ENCODE peak calls at places on chromosomes 13 and 19, in ten cellular contexts. One of them, this sample, is unnamed.

GRCh38 chr19:53328967-53329366 is 4.6 kb upstream of the ZNF845 start:
- DNase-seq in amygdala: no peak
- DNase-seq in NCI-H1092 treated with DMSO at 0.1 percent for 48 hours: no peak
- DNase-seq in keratinocyte: no peak
- DNase-seq in occipital lobe: no peak
- DNase-seq in lower lobe of right lung: peak; percentile 59
- DNase-seq in B cell: no peak
- DNase-seq in stimulated activated CD8-positive, alpha-beta memory T cell treated with anti-CD3 and anti-CD28 coated beads, Interleukin-12 subunit alpha, Interleukin-12 subunit beta, amount 100 ng/mL, for 4 hours: no peak
- DNase-seq in sigmoid colon: peak; percentile 74
- DNase-seq in AG08395: peak; percentile 14
- DNase-seq in this sample: no peak

GRCh38 chr19:47509973-47510372 is 4.9 kb downstream of the NAPA start:
- DNase-seq in sigmoid colon: peak; percentile 84
- DNase-seq in NCI-H1092 treated with DMSO at 0.1 percent for 48 hours: no peak
- DNase-seq in occipital lobe: peak; percentile 65
- DNase-seq in B cell: no peak
- DNase-seq in keratinocyte: no peak
- DNase-seq in AG08395: no peak
- DNase-seq in amygdala: no peak
- DNase-seq in lower lobe of right lung: no peak
- DNase-seq in stimulated activated CD8-positive, alpha-beta memory T cell treated with anti-CD3 and anti-CD28 coated beads, Interleukin-12 subunit alpha, Interleukin-12 subunit beta, amount 100 ng/mL, for 4 hours: no peak
- DNase-seq in this sample: no peak

GRCh38 chr19:43928820-43929219 is 6.3 kb downstream of the ZNF45 start:
- DNase-seq in stimulated activated CD8-positive, alpha-beta memory T cell treated with anti-CD3 and anti-CD28 coated beads, Interleukin-12 subunit alpha, Interleukin-12 subunit beta, amount 100 ng/mL, for 4 hours: no peak
- DNase-seq in AG08395: no peak
- DNase-seq in keratinocyte: no peak
- DNase-seq in amygdala: no peak
- DNase-seq in sigmoid colon: no peak
- DNase-seq in NCI-H1092 treated with DMSO at 0.1 percent for 48 hours: no peak
- DNase-seq in B cell: no peak
- DNase-seq in lower lobe of right lung: no peak
- DNase-seq in occipital lobe: no peak
- DNase-seq in this sample: no peak

GRCh38 chr13:99974296-99974938 is 2.9 kb upstream of the ZIC5 start:
- DNase-seq in B cell: no peak
- DNase-seq in occipital lobe: no peak
- DNase-seq in keratinocyte: no peak
- DNase-seq in AG08395: no peak
- DNase-seq in NCI-H1092 treated with DMSO at 0.1 percent for 48 hours: no peak
- DNase-seq in stimulated activated CD8-positive, alpha-beta memory T cell treated with anti-CD3 and anti-CD28 coated beads, Interleukin-12 subunit alpha, Interleukin-12 subunit beta, amount 100 ng/mL, for 4 hours: no peak
- DNase-seq in amygdala: no peak
- DNase-seq in sigmoid colon: no peak
- DNase-seq in lower lobe of right lung: no peak
- DNase-seq in this sample: no peak

GRCh38 chr19:13015361-13016231 is 20.3 kb downstream of the NFIX start:
- DNase-seq in B cell: no peak
- DNase-seq in sigmoid colon: no peak
- DNase-seq in stimulated activated CD8-positive, alpha-beta memory T cell treated with anti-CD3 and anti-CD28 coated beads, Interleukin-12 subunit alpha, Interleukin-12 subunit beta, amount 100 ng/mL, for 4 hours: no peak
- DNase-seq in NCI-H1092 treated with DMSO at 0.1 percent for 48 hours: no peak
- DNase-seq in lower lobe of right lung: no peak
- DNase-seq in keratinocyte: no peak
- DNase-seq in occipital lobe: no peak
- DNase-seq in AG08395: no peak
- DNase-seq in amygdala: no peak
- DNase-seq in this sample: no peak

GRCh38 chr13:21075303-21076264 is 14.2 kb upstream of the LATS2 start:
- DNase-seq in occipital lobe: no peak
- DNase-seq in amygdala: no peak
- DNase-seq in NCI-H1092 treated with DMSO at 0.1 percent for 48 hours: no peak
- DNase-seq in AG08395: no peak
- DNase-seq in stimulated activated CD8-positive, alpha-beta memory T cell treated with anti-CD3 and anti-CD28 coated beads, Interleukin-12 subunit alpha, Interleukin-12 subunit beta, amount 100 ng/mL, for 4 hours: no peak
- DNase-seq in sigmoid colon: peak; percentile 73
- DNase-seq in keratinocyte: no peak
- DNase-seq in lower lobe of right lung: peak; percentile 66
- DNase-seq in B cell: peak; percentile 53
- DNase-seq in this sample: no peak

GRCh38 chr13:32214073-32214472 is 101.1 kb downstream of the ZAR1L start:
- DNase-seq in sigmoid colon: no peak
- DNase-seq in NCI-H1092 treated with DMSO at 0.1 percent for 48 hours: no peak
- DNase-seq in AG08395: no peak
- DNase-seq in B cell: no peak
- DNase-seq in occipital lobe: no peak
- DNase-seq in lower lobe of right lung: no peak
- DNase-seq in keratinocyte: no peak
- DNase-seq in stimulated activated CD8-positive, alpha-beta memory T cell treated with anti-CD3 and anti-CD28 coated beads, Interleukin-12 subunit alpha, Interleukin-12 subunit beta, amount 100 ng/mL, for 4 hours: no peak
- DNase-seq in amygdala: no peak
- DNase-seq in this sample: no peak

GRCh38 chr19:54457773-54458647 is 5.6 kb downstream of the LENG9 start:
- DNase-seq in sigmoid colon: peak; percentile 29
- DNase-seq in keratinocyte: no peak
- DNase-seq in occipital lobe: no peak
- DNase-seq in amygdala: no peak
- DNase-seq in lower lobe of right lung: no peak
- DNase-seq in NCI-H1092 treated with DMSO at 0.1 percent for 48 hours: no peak
- DNase-seq in AG08395: no peak
- DNase-seq in stimulated activated CD8-positive, alpha-beta memory T cell treated with anti-CD3 and anti-CD28 coated beads, Interleukin-12 subunit alpha, Interleukin-12 subunit beta, amount 100 ng/mL, for 4 hours: no peak
- DNase-seq in B cell: no peak
- DNase-seq in this sample: no peak

GRCh38 chr13:50805805-50806204 is 37.7 kb downstream of the DLEU7 start:
- DNase-seq in lower lobe of right lung: no peak
- DNase-seq in AG08395: no peak
- DNase-seq in keratinocyte: no peak
- DNase-seq in occipital lobe: no peak
- DNase-seq in sigmoid colon: no peak
- DNase-seq in NCI-H1092 treated with DMSO at 0.1 percent for 48 hours: no peak
- DNase-seq in B cell: no peak
- DNase-seq in stimulated activated CD8-positive, alpha-beta memory T cell treated with anti-CD3 and anti-CD28 coated beads, Interleukin-12 subunit alpha, Interleukin-12 subunit beta, amount 100 ng/mL, for 4 hours: no peak
- DNase-seq in amygdala: no peak
- DNase-seq in this sample: no peak

GRCh38 chr13:109794095-109794494 is 7.7 kb upstream of the IRS2 start:
- DNase-seq in sigmoid colon: no peak
- DNase-seq in AG08395: no peak
- DNase-seq in B cell: no peak
- DNase-seq in NCI-H1092 treated with DMSO at 0.1 percent for 48 hours: no peak
- DNase-seq in stimulated activated CD8-positive, alpha-beta memory T cell treated with anti-CD3 and anti-CD28 coated beads, Interleukin-12 subunit alpha, Interleukin-12 subunit beta, amount 100 ng/mL, for 4 hours: no peak
- DNase-seq in keratinocyte: no peak
- DNase-seq in occipital lobe: no peak
- DNase-seq in lower lobe of right lung: peak; percentile 72
- DNase-seq in amygdala: no peak
- DNase-seq in this sample: no peak

GRCh38 chr13:110509478-110509926 is 52.0 kb downstream of the RAB20 start:
- DNase-seq in keratinocyte: no peak
- DNase-seq in occipital lobe: no peak
- DNase-seq in NCI-H1092 treated with DMSO at 0.1 percent for 48 hours: peak; percentile 55
- DNase-seq in B cell: no peak
- DNase-seq in amygdala: no peak
- DNase-seq in sigmoid colon: no peak
- DNase-seq in AG08395: no peak
- DNase-seq in stimulated activated CD8-positive, alpha-beta memory T cell treated with anti-CD3 and anti-CD28 coated beads, Interleukin-12 subunit alpha, Interleukin-12 subunit beta, amount 100 ng/mL, for 4 hours: no peak
- DNase-seq in lower lobe of right lung: no peak
- DNase-seq in this sample: no peak

GRCh38 chr19:2575734-2576481 is 100.0 kb downstream of the GADD45B start:
- DNase-seq in keratinocyte: no peak
- DNase-seq in NCI-H1092 treated with DMSO at 0.1 percent for 48 hours: no peak
- DNase-seq in AG08395: peak; percentile 89
- DNase-seq in stimulated activated CD8-positive, alpha-beta memory T cell treated with anti-CD3 and anti-CD28 coated beads, Interleukin-12 subunit alpha, Interleukin-12 subunit beta, amount 100 ng/mL, for 4 hours: no peak
- DNase-seq in sigmoid colon: peak; percentile 95
- DNase-seq in lower lobe of right lung: no peak
- DNase-seq in amygdala: no peak
- DNase-seq in occipital lobe: no peak
- DNase-seq in B cell: no peak
- DNase-seq in this sample: no peak

This sample was measured in SIG-M5.